ENCODE peak calls at places on chromosome 22, in nine cellular contexts. G, I, K, H, N, T, E, W and M are unnamed samples.
A peak's percentile ranks its signal among the peaks of the same experiment; 100 is the strongest.

GRCh38 chr22:37196539-37197450 is 8.7 kb upstream of the C1QTNF6 start:
- DNase-seq in T (peak; percentile 77), G (peak; percentile 58), K (no peak), N (no peak), H (peak; percentile 25), I (no peak), W (peak; percentile 93), E (no peak), M (no peak)

GRCh38 chr22:25172153-25172552 is 27.5 kb upstream of the CRYBB3 start:
- DNase-seq in G (no peak), K (no peak), T (no peak), I (peak; percentile 46), E (no peak), H (no peak), W (no peak), N (no peak), M (no peak)

GRCh38 chr22:31436132-31436531 is 36.7 kb downstream of the DRG1 start:
- DNase-seq in I (no peak), T (no peak), E (no peak), W (no peak), N (no peak), H (no peak), K (no peak), G (peak; percentile 22), M (no peak)

GRCh38 chr22:46707827-46708570 is 30.1 kb downstream of the CERK start:
- DNase-seq in H (no peak), N (no peak), K (no peak), I (no peak), G (no peak), W (no peak), T (no peak), E (no peak), M (no peak)

GRCh38 chr22:43185860-43186261 is 1.1 kb downstream of the TTLL12 start:
- DNase-seq in W (peak; percentile 49), K (no peak), G (no peak), I (no peak), N (no peak), E (no peak), H (peak; percentile 34), T (no peak), M (no peak)

GRCh38 chr22:27212617-27213177 is 555.3 kb downstream of the MIAT start:
- DNase-seq in H (peak; percentile 37), T (peak; percentile 44), K (no peak), N (no peak), I (no peak), E (peak; percentile 79), G (no peak), W (peak; percentile 64), M (no peak)

GRCh38 chr22:46614070-46614931 is 5.9 kb upstream of the GRAMD4 start:
- DNase-seq in H (no peak), G (peak; percentile 89), K (no peak), W (no peak), I (peak; percentile 71), E (no peak), T (no peak), N (peak; percentile 39), M (peak; percentile 76)

GRCh38 chr22:35630387-35630793 is 13.3 kb upstream of the MB start:
- DNase-seq in E (no peak), K (no peak), I (no peak), H (peak; percentile 18), T (no peak), N (no peak), G (no peak), W (peak; percentile 84), M (no peak)

GRCh38 chr22:19431641-19432091 is at the start of gene HIRA:
- DNase-seq in W (peak; percentile 76), N (peak; percentile 69), G (peak; percentile 96), H (peak; percentile 88), K (peak; percentile 57), T (peak; percentile 53), E (no peak), I (peak; percentile 95), M (peak; percentile 80)

GRCh38 chr22:39237276-39238123 is 7.3 kb downstream of the PDGFB start:
- DNase-seq in K (no peak), W (no peak), N (no peak), G (peak; percentile 73), H (no peak), I (no peak), T (no peak), E (no peak), M (no peak)

GRCh38 chr22:50192825-50193204 is 7.1 kb downstream of the TRABD start:
- DNase-seq in H (no peak), K (no peak), N (no peak), T (no peak), G (peak; percentile 76), E (no peak), I (peak; percentile 71), W (no peak), M (no peak)

GRCh38 chr22:19598054-19598855 is 74.0 kb upstream of the CLDN5 start:
- DNase-seq in H (no peak), I (peak; percentile 32), E (no peak), N (no peak), K (no peak), G (no peak), T (no peak), W (no peak), M (no peak)

GRCh38 chr22:37242395-37242918 is 1.6 kb downstream of the RAC2 start:
- DNase-seq in H (no peak), T (no peak), G (peak; percentile 96), I (peak; percentile 84), W (peak; percentile 53), K (no peak), N (peak; percentile 77), E (peak; percentile 23), M (peak; percentile 82)

GRCh38 chr22:44188986-44189630 is 8.4 kb downstream of the PARVG start:
- DNase-seq in I (no peak), T (no peak), W (no peak), G (peak; percentile 55), E (no peak), H (no peak), N (no peak), K (no peak), M (no peak)

GRCh38 chr22:44807232-44807631 is 54.9 kb downstream of the ARHGAP8 start:
- DNase-seq in W (no peak), I (no peak), T (no peak), H (no peak), K (no peak), N (no peak), E (no peak), G (no peak), M (no peak)

GRCh38 chr22:47333625-47334024 is 571.2 kb downstream of the TBC1D22A start:
- DNase-seq in W (no peak), N (no peak), E (no peak), I (no peak), G (no peak), K (no peak), H (no peak), T (no peak), M (no peak)